ENCODE peak calls at places on chromosomes 16 and 17, in six cellular contexts. A is AG04450, C is transverse colon, V is cardiac fibroblast, Q is fibroblast of mammary gland, Y is GM06990. L is an unnamed sample.

GRCh38 chr16:70512456-70512855 is 10.9 kb downstream of the COG4 start:
- DNase-seq in Q (peak), C (no peak), A (no peak), Y (no peak), V (no peak), L (no peak)

GRCh38 chr17:51801626-51802025 is 356.9 kb downstream of the CA10 start:
- DNase-seq in V (no peak), C (no peak), Q (no peak), Y (no peak), A (no peak), L (no peak)

GRCh38 chr17:65896889-65897288 is 295.0 kb downstream of the CEP112 start:
- DNase-seq in A (no peak), C (no peak), V (no peak), Q (no peak), Y (no peak), L (no peak)

GRCh38 chr17:7191571-7192270 is 12.6 kb upstream of the ASGR1 start:
- DNase-seq in Y (no peak), C (no peak), V (peak), A (no peak), Q (peak), L (no peak)

GRCh38 chr16:82063456-82064082 is 28.5 kb downstream of the HSD17B2 start:
- DNase-seq in Y (no peak), C (no peak), Q (no peak), V (no peak), A (no peak), L (no peak)

GRCh38 chr17:40462343-40463121 is 19.3 kb downstream of the IGFBP4 start:
- DNase-seq in C (no peak), A (no peak), Q (peak), V (peak), Y (no peak), L (no peak)

GRCh38 chr16:376817-377418 is 4.9 kb downstream of the PGAP6 start:
- DNase-seq in Q (no peak), Y (peak), A (no peak), C (no peak), V (no peak), L (no peak)

GRCh38 chr17:57902117-57902799 is 52.4 kb upstream of the MRPS23 start:
- DNase-seq in Y (peak), V (no peak), A (no peak), Q (no peak), C (no peak), L (peak)

GRCh38 chr16:77739493-77739892 is 17.2 kb downstream of the NUDT7 start:
- DNase-seq in Y (no peak), C (no peak), V (no peak), A (no peak), Q (peak), L (no peak)

GRCh38 chr16:6682142-6682811 is 650.4 kb upstream of the RBFOX1 start:
- DNase-seq in C (peak), V (no peak), Y (no peak), A (no peak), Q (no peak), L (peak)

GRCh38 chr17:3814361-3814760 is 13.4 kb upstream of the ITGAE start:
- DNase-seq in C (no peak), V (no peak), Q (no peak), Y (no peak), A (no peak), L (no peak)

GRCh38 chr17:36183001-36183810 is 6.8 kb upstream of the TBC1D3B start:
- DNase-seq in Y (no peak), A (peak), C (peak), Q (peak), V (peak), L (peak)

GRCh38 chr16:50459681-50460080 is 88.5 kb upstream of the NKD1 start:
- DNase-seq in V (no peak), Y (no peak), C (no peak), Q (no peak), A (no peak), L (no peak)

GRCh38 chr17:46264456-46265198 is 30.3 kb upstream of the LRRC37A start:
- DNase-seq in A (peak), Q (peak), V (peak), Y (no peak), C (no peak), L (peak)

GRCh38 chr17:71975331-71975801 is 145.5 kb upstream of the SOX9 start:
- DNase-seq in C (peak), V (peak), Y (no peak), Q (peak), A (peak), L (no peak)

GRCh38 chr16:80794071-80794470 is 10.3 kb downstream of the CDYL2 start:
- DNase-seq in V (no peak), C (no peak), Y (no peak), Q (no peak), A (no peak), L (no peak)

GRCh38 chr16:27426423-27427408 is 24.7 kb downstream of the IL21R start:
- DNase-seq in C (peak), Q (peak), V (peak), Y (peak), A (peak), L (peak)

GRCh38 chr16:11629071-11630030 is 38.9 kb upstream of the SNN start:
- DNase-seq in Y (peak), V (no peak), C (no peak), Q (no peak), A (peak), L (no peak)

GRCh38 chr17:76459674-76460073 is 6.7 kb upstream of the UBE2O start:
- DNase-seq in Q (no peak), Y (no peak), C (no peak), A (no peak), V (no peak), L (no peak)

GRCh38 chr16:68084504-68085258 is 489 bp upstream of the NFATC3 start:
- DNase-seq in V (peak), A (no peak), C (peak), Y (peak), Q (peak), L (peak)

GRCh38 chr17:63514974-63515373 is 8.2 kb upstream of the KCNH6 start:
- DNase-seq in V (no peak), C (no peak), A (no peak), Y (no peak), Q (no peak), L (no peak)

GRCh38 chr17:33981713-33982601 is 273.1 kb upstream of the CCL2 start:
- DNase-seq in Q (no peak), A (no peak), V (no peak), C (peak), Y (no peak), L (no peak)

GRCh38 chr17:7311110-7311698 is 3.8 kb downstream of the EIF5A start:
- DNase-seq in A (no peak), Y (no peak), C (no peak), Q (no peak), V (no peak), L (no peak)

GRCh38 chr17:15892244-15892643 is 52.7 kb upstream of the ADORA2B start:
- DNase-seq in A (no peak), C (no peak), V (no peak), Y (no peak), Q (no peak), L (no peak)

GRCh38 chr16:78704421-78704820 is 605.0 kb downstream of the WWOX start:
- DNase-seq in V (peak), Y (no peak), Q (peak), A (no peak), C (no peak), L (no peak)

GRCh38 chr17:82897514-82898249 is 57.9 kb upstream of the ZNF750 start:
- DNase-seq in Y (no peak), C (no peak), A (no peak), V (no peak), Q (no peak), L (no peak)

GRCh38 chr17:17352836-17353624 is 49.9 kb downstream of the NT5M start:
- DNase-seq in Q (no peak), C (no peak), V (no peak), Y (no peak), A (no peak), L (no peak)

GRCh38 chr16:68275611-68276191 is 11.4 kb downstream of the SLC7A6 start:
- DNase-seq in Y (peak), A (no peak), Q (no peak), C (no peak), V (no peak), L (peak)

GRCh38 chr16:14502932-14503741 is 126.9 kb downstream of the PARN start:
- DNase-seq in Q (peak), Y (peak), A (peak), C (no peak), V (peak), L (peak)

GRCh38 chr16:11914759-11915643 is 755 bp downstream of the GSPT1 start:
- DNase-seq in C (peak), Y (peak), V (peak), Q (peak), A (no peak), L (peak)

GRCh38 chr16:566475-567361 is at the start of gene NHLRC4:
- DNase-seq in V (peak), Q (peak), A (no peak), Y (peak), C (peak), L (peak)

GRCh38 chr17:64024781-64025731 is 4.6 kb upstream of the ICAM2 start:
- DNase-seq in Y (no peak), V (no peak), Q (peak), A (no peak), C (no peak), L (no peak)

GRCh38 chr17:58303981-58304734 is 23.4 kb upstream of the MPO start:
- DNase-seq in A (no peak), V (peak), Q (peak), Y (peak), C (peak), L (peak)

GRCh38 chr16:31365131-31365865 is 10.3 kb downstream of the ITGAX start:
- DNase-seq in Q (no peak), C (no peak), Y (peak), V (no peak), A (no peak), L (peak)

GRCh38 chr17:59357219-59357699 is 25.8 kb downstream of the YPEL2 start:
- DNase-seq in A (no peak), C (no peak), V (peak), Q (no peak), Y (no peak), L (no peak)

GRCh38 chr17:45073414-45074070 is 12.4 kb downstream of the NMT1 start:
- DNase-seq in Q (peak), A (peak), C (peak), Y (no peak), V (peak), L (no peak)

GRCh38 chr17:42409467-42410351 is 13.3 kb downstream of the CAVIN1 start:
- DNase-seq in A (peak), V (peak), Q (peak), Y (no peak), C (peak), L (no peak)

GRCh38 chr17:67629963-67630320 is 87.8 kb upstream of the NOL11 start:
- DNase-seq in C (no peak), Q (peak), V (peak), A (no peak), Y (no peak), L (peak)

GRCh38 chr16:3623642-3624041 is 12.2 kb upstream of the SLX4 start:
- DNase-seq in A (no peak), Q (no peak), Y (no peak), C (no peak), V (no peak), L (no peak)

GRCh38 chr16:3625331-3625730 is 13.9 kb upstream of the SLX4 start:
- DNase-seq in C (no peak), Y (no peak), Q (no peak), V (no peak), A (no peak), L (no peak)

GRCh38 chr16:3625911-3626732 is 14.7 kb upstream of the SLX4 start:
- DNase-seq in Y (peak), Q (no peak), C (no peak), V (peak), A (no peak), L (peak)
- TF ChIP-seq CTCF in Y (peak), Q (no peak), C (no peak), V (no peak), A (no peak), L (no peak)

GRCh38 chr16:51968756-51969155 is 578.2 kb downstream of the TOX3 start:
- DNase-seq in V (no peak), C (no peak), Q (no peak), Y (no peak), A (no peak), L (no peak)

GRCh38 chr16:51967566-51967965 is 579.4 kb downstream of the TOX3 start:
- DNase-seq in Y (no peak), A (no peak), V (no peak), Q (no peak), C (no peak), L (no peak)

DNA sequence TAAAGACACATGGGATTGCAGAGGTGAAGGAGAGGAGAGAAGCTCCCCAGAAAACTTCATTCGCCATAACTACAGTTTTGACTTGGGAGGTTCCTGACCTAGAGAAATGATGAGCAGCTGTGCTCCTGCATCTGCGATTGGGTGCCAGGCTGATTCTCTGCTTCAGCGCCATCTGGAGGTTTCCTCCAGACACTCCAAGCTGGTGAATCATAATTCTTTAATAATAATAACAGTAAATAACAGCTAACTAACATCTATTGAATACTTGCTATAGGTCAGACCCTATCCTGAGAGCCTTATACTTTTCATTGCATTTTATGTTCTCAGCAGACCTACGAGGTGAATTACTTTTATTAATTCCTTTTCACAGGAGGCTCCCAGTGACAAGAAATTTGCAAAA is 575.8 kb downstream of the TOX3 start:
- DNase-seq in C (no peak), A (no peak), Q (peak), V (peak), Y (no peak), L (no peak)
- TF ChIP-seq CTCF in C (no peak), A (peak), Q (peak), V (peak), Y (no peak), L (no peak)

GRCh38 chr16:23824909-23825308 is 10.9 kb upstream of the PRKCB start:
- DNase-seq in Q (no peak), Y (no peak), C (no peak), V (no peak), A (no peak), L (no peak)
- TF ChIP-seq CTCF in Q (no peak), Y (no peak), C (no peak), V (no peak), A (no peak), L (no peak)

GRCh38 chr16:10031955-10032354 is 150.3 kb downstream of the GRIN2A start:
- DNase-seq in V (no peak), Q (no peak), C (no peak), Y (no peak), A (no peak), L (no peak)

GRCh38 chr16:10028644-10029043 is 153.6 kb downstream of the GRIN2A start:
- DNase-seq in A (no peak), Y (no peak), Q (no peak), C (no peak), V (no peak), L (no peak)

GRCh38 chr16:10027553-10027952 is 154.7 kb downstream of the GRIN2A start:
- DNase-seq in A (no peak), Q (no peak), V (no peak), C (no peak), Y (no peak), L (no peak)

GRCh38 chr16:10033561-10033960 is 148.7 kb downstream of the GRIN2A start:
- DNase-seq in Y (no peak), Q (no peak), C (no peak), A (no peak), V (no peak), L (no peak)

DNA sequence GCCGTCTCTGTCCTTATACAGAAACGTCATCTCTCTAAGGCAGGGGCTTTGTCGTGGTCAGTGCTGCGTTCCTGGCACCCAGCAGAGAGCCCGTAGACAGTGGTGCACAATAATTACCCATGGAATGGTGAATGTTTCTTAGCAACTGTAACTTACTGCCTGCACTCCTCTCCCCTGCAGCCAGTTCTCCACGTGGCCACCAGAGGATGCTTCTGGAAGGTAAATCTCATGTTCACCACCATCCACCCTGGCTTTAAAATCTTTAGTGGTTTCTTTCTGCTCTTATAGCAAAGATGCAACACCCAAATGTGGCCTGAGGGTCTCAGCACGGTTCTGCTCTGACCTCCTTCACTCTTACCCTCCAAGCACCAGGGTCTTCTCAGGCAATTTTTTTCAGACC is 150.8 kb downstream of the GRIN2A start:
- DNase-seq in C (no peak), V (no peak), Q (peak), Y (no peak), A (no peak), L (no peak)
- TF ChIP-seq CTCF in C (no peak), V (no peak), Q (peak), Y (peak), A (no peak), L (no peak)

DNA sequence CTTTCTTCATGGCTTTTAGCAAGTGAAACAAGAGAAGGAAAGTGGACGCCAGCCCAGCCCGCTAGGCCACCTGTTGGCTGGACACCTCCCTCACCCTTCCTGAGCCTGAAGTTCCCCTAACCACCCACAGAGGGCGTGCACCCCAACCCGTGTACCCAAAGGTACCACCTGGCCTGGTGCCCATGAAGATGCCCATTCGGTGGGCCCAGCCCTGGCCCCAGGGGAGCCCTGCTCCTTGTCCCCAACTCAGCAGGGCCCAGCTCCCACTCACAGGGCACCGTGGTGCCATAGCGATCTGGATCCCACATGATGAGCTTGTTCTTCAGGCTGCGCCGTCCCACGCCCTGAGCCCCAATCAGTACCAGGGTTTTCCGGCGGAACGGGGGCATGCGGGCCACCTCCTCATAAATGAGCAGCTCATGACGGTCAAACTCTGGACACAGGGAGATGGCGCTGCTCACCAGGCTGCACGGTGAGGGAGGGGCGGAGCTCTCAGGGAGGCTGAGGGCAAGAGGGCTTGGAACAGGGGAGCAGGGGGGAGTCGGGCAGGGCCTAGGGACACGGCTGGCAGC is 26.8 kb downstream of the MPP2 start:
- DNase-seq in Q (no peak), C (peak), A (no peak), V (peak), Y (no peak), L (peak)
- TF ChIP-seq CTCF in Q (peak), C (peak), A (peak), V (peak), Y (peak), L (peak)

DNA sequence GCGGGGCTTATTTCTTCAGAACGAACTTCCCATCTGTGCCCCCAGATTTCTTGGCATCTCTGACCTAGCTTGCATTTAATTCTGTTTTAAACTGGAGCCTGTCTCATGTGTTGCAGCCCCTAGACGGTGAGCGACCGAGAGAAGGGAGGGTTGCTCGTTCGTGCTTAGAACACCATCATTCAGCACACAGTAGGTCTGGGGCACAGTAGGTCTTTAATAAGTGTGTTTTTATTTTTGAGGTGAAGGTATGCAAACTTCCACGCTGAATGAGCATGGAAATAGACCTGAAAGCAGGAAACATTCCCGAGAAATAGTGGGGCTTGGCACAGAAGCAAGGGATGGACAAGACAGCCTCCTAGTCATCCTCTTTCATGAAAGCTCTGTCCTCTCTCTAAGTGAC is 57.0 kb upstream of the TAC4 start:
- DNase-seq in Q (no peak), Y (no peak), C (no peak), V (no peak), A (no peak), L (no peak)
- TF ChIP-seq CTCF in Q (no peak), Y (no peak), C (no peak), V (no peak), A (no peak), L (no peak)

GRCh38 chr17:31487063-31487647 is 95.7 kb downstream of the RAB11FIP4 start:
- DNase-seq in Y (no peak), Q (no peak), A (no peak), V (no peak), C (no peak), L (no peak)

GRCh38 chr17:31488982-31489294 is 97.5 kb downstream of the RAB11FIP4 start:
- DNase-seq in C (no peak), A (no peak), Q (no peak), Y (no peak), V (no peak), L (no peak)

GRCh38 chr17:31488264-31488981 is 96.9 kb downstream of the RAB11FIP4 start:
- DNase-seq in V (no peak), Y (no peak), A (no peak), C (peak), Q (no peak), L (peak)

GRCh38 chr17:31486351-31487062 is 95.0 kb downstream of the RAB11FIP4 start:
- DNase-seq in C (peak), A (no peak), V (no peak), Y (no peak), Q (no peak), L (no peak)

DNA sequence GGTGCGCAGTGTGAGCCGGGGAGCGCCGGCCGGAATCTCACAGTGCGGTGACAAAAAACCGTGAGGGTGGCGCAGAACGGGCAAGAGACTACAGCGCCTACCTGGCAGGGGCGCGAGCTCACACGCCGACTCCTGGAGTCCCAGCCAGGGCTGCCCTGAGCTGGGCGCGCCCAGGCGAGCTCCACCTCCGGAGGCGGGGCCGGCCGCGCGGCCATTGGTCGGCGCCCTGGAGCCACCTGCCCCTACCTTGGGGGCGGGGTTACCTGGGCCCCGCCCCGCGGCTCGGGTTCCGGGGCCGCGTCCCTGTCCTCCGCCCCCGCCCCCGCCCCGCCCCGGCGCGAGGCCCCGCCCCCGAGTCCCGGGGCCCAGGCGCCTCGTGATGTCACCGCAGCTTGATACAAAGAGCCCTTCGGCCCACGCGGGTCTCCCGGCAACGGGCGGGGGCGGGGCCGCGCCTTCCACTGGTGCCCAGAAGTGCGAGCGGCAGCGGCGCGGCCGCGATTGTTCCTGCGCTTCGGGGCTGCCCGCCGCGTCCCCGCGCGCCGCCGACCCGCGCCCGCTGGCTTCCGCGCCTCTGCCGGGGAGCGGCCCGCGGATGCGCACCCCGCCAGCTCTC is 96.3 kb downstream of the RAB11FIP4 start:
- DNase-seq in A (no peak), V (peak), Q (no peak), C (peak), Y (peak), L (peak)
- TF ChIP-seq CTCF in A (no peak), V (no peak), Q (no peak), C (peak), Y (no peak), L (no peak)

L was measured in GM20000.